ENCODE peak calls at places on chromosomes 16 and 17, in seven cellular contexts. One of them, this sample, is unnamed.

GRCh38 chr16:9256196-9256595 is 164.8 kb downstream of the HAPSTR1 start:
- DNase-seq in SK-N-MC: no peak
- DNase-seq in tibial nerve: no peak
- DNase-seq in suprapubic skin: no peak
- DNase-seq in IMR-90: no peak
- DNase-seq in body of pancreas: peak
- DNase-seq in neuronal stem cell: peak
- DNase-seq in this sample: no peak

GRCh38 chr16:11550651-11551498 is 35.8 kb downstream of the LITAF start:
- DNase-seq in SK-N-MC: no peak
- DNase-seq in tibial nerve: no peak
- DNase-seq in suprapubic skin: no peak
- DNase-seq in IMR-90: no peak
- DNase-seq in body of pancreas: no peak
- DNase-seq in neuronal stem cell: no peak
- DNase-seq in this sample: no peak

GRCh38 chr16:19881783-19882182 is 2.9 kb downstream of the GPRC5B start:
- DNase-seq in SK-N-MC: no peak
- DNase-seq in tibial nerve: no peak
- DNase-seq in suprapubic skin: no peak
- DNase-seq in IMR-90: no peak
- DNase-seq in body of pancreas: no peak
- DNase-seq in neuronal stem cell: no peak
- DNase-seq in this sample: no peak

GRCh38 chr17:75130632-75131277 is 787 bp downstream of the NT5C start:
- DNase-seq in SK-N-MC: peak
- DNase-seq in tibial nerve: no peak
- DNase-seq in suprapubic skin: peak
- DNase-seq in IMR-90: peak
- DNase-seq in body of pancreas: peak
- DNase-seq in neuronal stem cell: no peak
- DNase-seq in this sample: no peak

GRCh38 chr16:17793354-17793753 is 322.6 kb upstream of the XYLT1 start:
- DNase-seq in SK-N-MC: no peak
- DNase-seq in tibial nerve: no peak
- DNase-seq in suprapubic skin: no peak
- DNase-seq in IMR-90: no peak
- DNase-seq in body of pancreas: no peak
- DNase-seq in neuronal stem cell: no peak
- DNase-seq in this sample: no peak

GRCh38 chr17:59492091-59492451 is 73.3 kb upstream of the DHX40 start:
- DNase-seq in SK-N-MC: no peak
- DNase-seq in tibial nerve: no peak
- DNase-seq in suprapubic skin: no peak
- DNase-seq in IMR-90: no peak
- DNase-seq in body of pancreas: no peak
- DNase-seq in neuronal stem cell: no peak
- DNase-seq in this sample: no peak

GRCh38 chr16:66824006-66824405 is 6.8 kb downstream of the NAE1 start:
- DNase-seq in SK-N-MC: no peak
- DNase-seq in tibial nerve: no peak
- DNase-seq in suprapubic skin: no peak
- DNase-seq in IMR-90: peak
- DNase-seq in body of pancreas: no peak
- DNase-seq in neuronal stem cell: no peak
- DNase-seq in this sample: no peak

GRCh38 chr16:74936902-74937560 is 47.9 kb downstream of the WDR59 start:
- DNase-seq in SK-N-MC: no peak
- DNase-seq in tibial nerve: no peak
- DNase-seq in suprapubic skin: no peak
- DNase-seq in IMR-90: peak
- DNase-seq in body of pancreas: no peak
- DNase-seq in neuronal stem cell: no peak
- DNase-seq in this sample: no peak

GRCh38 chr17:62626719-62627218 is 701 bp upstream of the MRC2 start:
- DNase-seq in SK-N-MC: no peak
- DNase-seq in tibial nerve: peak
- DNase-seq in suprapubic skin: no peak
- DNase-seq in IMR-90: peak
- DNase-seq in body of pancreas: no peak
- DNase-seq in neuronal stem cell: peak
- DNase-seq in this sample: no peak

GRCh38 chr17:10631048-10631700 is 25.9 kb downstream of the MYH3 start:
- DNase-seq in SK-N-MC: no peak
- DNase-seq in tibial nerve: no peak
- DNase-seq in suprapubic skin: no peak
- DNase-seq in IMR-90: peak
- DNase-seq in body of pancreas: no peak
- DNase-seq in neuronal stem cell: no peak
- DNase-seq in this sample: no peak

GRCh38 chr17:10616502-10617119 is 40.5 kb downstream of the MYH3 start:
- DNase-seq in SK-N-MC: no peak
- DNase-seq in tibial nerve: peak
- DNase-seq in suprapubic skin: peak
- DNase-seq in IMR-90: peak
- DNase-seq in body of pancreas: peak
- DNase-seq in neuronal stem cell: peak
- DNase-seq in this sample: peak

GRCh38 chr17:59026176-59026939 is 80.3 kb downstream of the TRIM37 start:
- DNase-seq in SK-N-MC: no peak
- DNase-seq in tibial nerve: no peak
- DNase-seq in suprapubic skin: no peak
- DNase-seq in IMR-90: no peak
- DNase-seq in body of pancreas: no peak
- DNase-seq in neuronal stem cell: no peak
- DNase-seq in this sample: no peak

GRCh38 chr17:50210249-50211225 is 9.1 kb upstream of the COL1A1 start:
- DNase-seq in SK-N-MC: no peak
- DNase-seq in tibial nerve: peak
- DNase-seq in suprapubic skin: peak
- DNase-seq in IMR-90: peak
- DNase-seq in body of pancreas: no peak
- DNase-seq in neuronal stem cell: no peak
- DNase-seq in this sample: no peak

GRCh38 chr16:3094289-3095027 is 4.6 kb downstream of the ZSCAN10 start:
- DNase-seq in SK-N-MC: no peak
- DNase-seq in tibial nerve: no peak
- DNase-seq in suprapubic skin: no peak
- DNase-seq in IMR-90: peak
- DNase-seq in body of pancreas: peak
- DNase-seq in neuronal stem cell: no peak
- DNase-seq in this sample: no peak

GRCh38 chr17:73648543-73648820 is 4.2 kb upstream of the SDK2 start:
- DNase-seq in SK-N-MC: no peak
- DNase-seq in tibial nerve: no peak
- DNase-seq in suprapubic skin: no peak
- DNase-seq in IMR-90: no peak
- DNase-seq in body of pancreas: no peak
- DNase-seq in neuronal stem cell: no peak
- DNase-seq in this sample: no peak

GRCh38 chr17:3794890-3795757 is 5.9 kb downstream of the ITGAE start:
- DNase-seq in SK-N-MC: no peak
- DNase-seq in tibial nerve: no peak
- DNase-seq in suprapubic skin: peak
- DNase-seq in IMR-90: peak
- DNase-seq in body of pancreas: no peak
- DNase-seq in neuronal stem cell: no peak
- DNase-seq in this sample: no peak

GRCh38 chr16:81616321-81617020 is 162.6 kb upstream of the PLCG2 start:
- DNase-seq in SK-N-MC: no peak
- DNase-seq in tibial nerve: no peak
- DNase-seq in suprapubic skin: peak
- DNase-seq in IMR-90: peak
- DNase-seq in body of pancreas: no peak
- DNase-seq in neuronal stem cell: no peak
- DNase-seq in this sample: peak

GRCh38 chr16:81778861-81779539 is at the start of gene PLCG2:
- DNase-seq in SK-N-MC: no peak
- DNase-seq in tibial nerve: peak
- DNase-seq in suprapubic skin: peak
- DNase-seq in IMR-90: no peak
- DNase-seq in body of pancreas: peak
- DNase-seq in neuronal stem cell: peak
- DNase-seq in this sample: no peak

GRCh38 chr16:51141541-51141940 is 9.5 kb downstream of the SALL1 start:
- DNase-seq in SK-N-MC: no peak
- DNase-seq in tibial nerve: no peak
- DNase-seq in suprapubic skin: no peak
- DNase-seq in IMR-90: no peak
- DNase-seq in body of pancreas: no peak
- DNase-seq in neuronal stem cell: no peak
- DNase-seq in this sample: no peak
- H3K4me3 ChIP-seq in SK-N-MC: no peak
- H3K4me3 ChIP-seq in tibial nerve: no peak
- H3K4me3 ChIP-seq in suprapubic skin: no peak
- H3K4me3 ChIP-seq in IMR-90: no peak
- H3K4me3 ChIP-seq in body of pancreas: no peak
- H3K4me3 ChIP-seq in neuronal stem cell: no peak
- H3K4me3 ChIP-seq in this sample: no peak

DNA sequence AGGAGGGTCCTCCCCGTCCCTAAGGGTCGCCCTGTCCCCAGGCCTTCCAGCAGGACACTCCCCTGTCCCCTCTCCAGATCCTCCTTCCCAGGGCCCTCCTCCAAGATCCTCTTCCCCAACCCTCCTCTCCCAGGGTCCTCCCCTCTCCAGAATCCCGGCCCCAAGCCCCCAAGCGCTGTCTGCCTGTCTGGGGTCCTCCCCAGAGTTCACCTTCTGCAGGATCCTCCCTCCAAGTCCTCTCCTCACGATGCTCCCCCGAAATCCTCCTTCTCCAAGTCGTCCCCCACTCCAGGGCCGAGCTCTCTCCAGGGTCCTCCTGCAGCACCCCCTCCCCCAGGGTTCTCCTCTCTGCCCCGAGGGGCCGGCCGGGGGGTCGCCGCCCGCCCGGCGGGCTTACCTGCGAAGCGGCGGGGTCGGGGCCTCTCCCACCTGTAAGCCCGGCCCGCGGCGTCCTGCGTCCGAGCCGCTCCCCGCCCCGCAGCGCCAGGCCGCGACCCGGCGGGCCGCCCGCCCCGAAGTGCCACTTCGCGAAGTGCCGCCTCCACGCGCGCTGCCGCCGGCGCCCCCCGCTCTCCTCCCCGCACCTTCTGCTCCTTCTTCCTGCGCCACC is 678 bp upstream of the BAIAP2 start:
- DNase-seq in SK-N-MC: no peak
- DNase-seq in tibial nerve: no peak
- DNase-seq in suprapubic skin: no peak
- DNase-seq in IMR-90: no peak
- DNase-seq in body of pancreas: no peak
- DNase-seq in neuronal stem cell: no peak
- DNase-seq in this sample: no peak
- H3K27ac ChIP-seq in SK-N-MC: no peak
- H3K27ac ChIP-seq in tibial nerve: no peak
- H3K27ac ChIP-seq in suprapubic skin: peak
- H3K27ac ChIP-seq in IMR-90: peak
- H3K27ac ChIP-seq in body of pancreas: peak
- H3K27ac ChIP-seq in neuronal stem cell: peak
- H3K27ac ChIP-seq in this sample: peak

DNA sequence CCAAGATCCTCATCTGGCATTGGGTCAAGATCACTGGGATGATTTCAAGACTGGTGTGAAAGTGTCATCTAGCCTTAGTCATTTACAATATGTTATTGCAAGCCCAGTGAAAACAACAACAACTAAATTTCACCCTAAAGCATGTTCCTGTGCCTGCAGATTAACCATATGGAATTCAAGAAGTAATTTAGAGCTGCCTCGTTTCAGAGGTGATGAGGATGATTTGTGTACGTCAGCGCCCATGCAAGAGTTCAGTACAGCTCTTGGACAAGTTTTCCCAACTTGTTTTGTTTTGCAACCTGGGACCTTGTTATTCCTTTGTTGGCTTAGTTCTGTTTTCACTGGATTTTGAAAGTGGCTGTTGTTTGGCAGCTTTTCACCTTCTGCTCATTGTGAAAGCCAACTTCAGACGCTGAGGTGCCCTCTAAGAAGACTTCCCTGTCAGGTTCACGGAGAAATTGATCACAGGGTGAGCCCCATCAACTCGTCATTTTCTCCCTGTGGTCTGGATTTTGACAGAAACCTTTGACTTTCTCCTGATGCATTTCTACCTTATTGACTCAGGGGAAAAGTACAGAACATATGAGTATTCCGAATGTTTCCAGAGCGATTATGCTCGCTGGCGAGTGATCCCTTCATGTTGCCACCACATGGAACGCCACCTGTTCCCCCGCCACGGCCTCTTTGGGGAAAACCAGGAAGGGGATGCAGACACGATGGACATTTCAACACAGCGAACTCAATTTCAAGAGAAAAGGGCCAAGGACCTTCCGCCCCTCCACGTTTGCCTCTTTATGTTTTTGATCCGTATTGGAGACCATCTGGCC is 85.6 kb downstream of the FOXL1 start:
- DNase-seq in SK-N-MC: no peak
- DNase-seq in tibial nerve: no peak
- DNase-seq in suprapubic skin: no peak
- DNase-seq in IMR-90: peak
- DNase-seq in body of pancreas: no peak
- DNase-seq in neuronal stem cell: no peak
- DNase-seq in this sample: no peak
- H3K4me3 ChIP-seq in SK-N-MC: no peak
- H3K4me3 ChIP-seq in tibial nerve: no peak
- H3K4me3 ChIP-seq in suprapubic skin: no peak
- H3K4me3 ChIP-seq in IMR-90: no peak
- H3K4me3 ChIP-seq in body of pancreas: no peak
- H3K4me3 ChIP-seq in neuronal stem cell: no peak
- H3K4me3 ChIP-seq in this sample: no peak

GRCh38 chr17:39677581-39678339 is 9.5 kb downstream of the PNMT start:
- DNase-seq in SK-N-MC: no peak
- DNase-seq in tibial nerve: no peak
- DNase-seq in suprapubic skin: peak
- DNase-seq in IMR-90: no peak
- DNase-seq in body of pancreas: no peak
- DNase-seq in neuronal stem cell: no peak
- DNase-seq in this sample: peak

GRCh38 chr17:39678340-39679116 is 9.3 kb downstream of the PGAP3 start:
- DNase-seq in SK-N-MC: no peak
- DNase-seq in tibial nerve: no peak
- DNase-seq in suprapubic skin: peak
- DNase-seq in IMR-90: no peak
- DNase-seq in body of pancreas: no peak
- DNase-seq in neuronal stem cell: no peak
- DNase-seq in this sample: no peak

GRCh38 chr17:39676198-39676819 is 8.1 kb downstream of the PNMT start:
- DNase-seq in SK-N-MC: no peak
- DNase-seq in tibial nerve: no peak
- DNase-seq in suprapubic skin: peak
- DNase-seq in IMR-90: no peak
- DNase-seq in body of pancreas: peak
- DNase-seq in neuronal stem cell: no peak
- DNase-seq in this sample: peak

GRCh38 chr17:39675390-39676082 is 7.3 kb downstream of the PNMT start:
- DNase-seq in SK-N-MC: no peak
- DNase-seq in tibial nerve: no peak
- DNase-seq in suprapubic skin: no peak
- DNase-seq in IMR-90: no peak
- DNase-seq in body of pancreas: no peak
- DNase-seq in neuronal stem cell: no peak
- DNase-seq in this sample: no peak

DNA sequence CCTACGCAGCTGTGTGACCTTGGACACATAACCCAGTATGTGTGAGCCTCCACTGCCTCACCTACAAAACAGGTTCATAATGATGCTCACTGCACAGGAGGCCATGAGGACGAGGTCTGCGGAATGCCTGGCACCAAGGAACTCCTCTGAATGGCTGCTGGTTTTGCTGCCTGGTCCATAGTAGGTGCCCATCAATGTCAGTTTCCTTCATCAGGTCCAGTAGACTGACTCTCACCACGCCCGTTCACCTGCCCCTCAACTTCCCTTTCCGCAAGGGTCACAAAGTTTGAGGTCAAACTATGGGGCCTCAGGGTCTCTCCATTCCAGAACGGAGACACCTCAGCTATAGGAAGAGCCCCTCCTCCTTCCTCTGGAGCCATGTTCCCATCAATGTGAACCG is 8.8 kb downstream of the PNMT start:
- DNase-seq in SK-N-MC: no peak
- DNase-seq in tibial nerve: no peak
- DNase-seq in suprapubic skin: no peak
- DNase-seq in IMR-90: no peak
- DNase-seq in body of pancreas: no peak
- DNase-seq in neuronal stem cell: no peak
- DNase-seq in this sample: no peak
- H3K27ac ChIP-seq in SK-N-MC: peak
- H3K27ac ChIP-seq in tibial nerve: peak
- H3K27ac ChIP-seq in suprapubic skin: no peak
- H3K27ac ChIP-seq in IMR-90: no peak
- H3K27ac ChIP-seq in body of pancreas: no peak
- H3K27ac ChIP-seq in neuronal stem cell: no peak
- H3K27ac ChIP-seq in this sample: no peak